ENCODE peak calls at places on chromosomes 6 and 20, in nine cellular contexts. A is GM23338; N is AG04450; D is breast epithelium; J is transverse colon; Z is CD8-positive, alpha-beta T cell; P is cardiac muscle cell; S is tibial nerve; B is upper lobe of right lung. I is an unnamed sample.

GRCh38 chr6:133179483-133179882 is 61.7 kb upstream of the EYA4 start:
- DNase-seq in A (no peak), N (no peak), D (no peak), J (no peak), Z (no peak), P (no peak), S (no peak), B (no peak), I (no peak)

GRCh38 chr6:154638369-154638768 is 94.8 kb upstream of the SCAF8 start:
- DNase-seq in A (no peak), N (no peak), D (no peak), J (no peak), Z (no peak), P (no peak), S (no peak), B (no peak), I (no peak)

GRCh38 chr20:4247898-4248858 is 232.8 kb upstream of the RNF24 start:
- DNase-seq in A (peak), N (no peak), D (no peak), J (no peak), Z (no peak), P (no peak), S (no peak), B (no peak), I (no peak)

GRCh38 chr20:36091561-36092423 is 62.7 kb upstream of the EPB41L1 start:
- DNase-seq in A (peak), N (no peak), D (no peak), J (no peak), Z (no peak), P (no peak), S (no peak), B (no peak), I (no peak)

GRCh38 chr20:38866265-38867061 is 59.8 kb upstream of the FAM83D start:
- DNase-seq in A (no peak), N (no peak), D (no peak), J (no peak), Z (no peak), P (no peak), S (no peak), B (no peak), I (no peak)

GRCh38 chr20:61457725-61458124 is 205.7 kb downstream of the CDH4 start:
- DNase-seq in A (no peak), N (no peak), D (no peak), J (no peak), Z (no peak), P (no peak), S (no peak), B (no peak), I (no peak)

GRCh38 chr20:10115021-10115420 is 80.2 kb downstream of the ANKEF1 start:
- DNase-seq in A (no peak), N (peak), D (no peak), J (no peak), Z (no peak), P (peak), S (no peak), B (no peak), I (no peak)

GRCh38 chr6:155314773-155315515 is 660 bp upstream of the TFB1M start:
- DNase-seq in A (no peak), N (peak), D (no peak), J (peak), Z (no peak), P (peak), S (peak), B (peak), I (peak)

GRCh38 chr6:34922177-34922663 is 33.2 kb downstream of the ANKS1A start:
- DNase-seq in A (no peak), N (peak), D (no peak), J (no peak), Z (no peak), P (peak), S (no peak), B (no peak), I (no peak)

GRCh38 chr20:50163570-50164317 is 10.2 kb upstream of the PEDS1 start:
- DNase-seq in A (no peak), N (no peak), D (no peak), J (no peak), Z (no peak), P (peak), S (peak), B (no peak), I (no peak)

GRCh38 chr6:105646391-105646867 is 243.5 kb upstream of the PREP start:
- DNase-seq in A (no peak), N (no peak), D (no peak), J (no peak), Z (no peak), P (no peak), S (no peak), B (no peak), I (no peak)

GRCh38 chr20:57856658-57857057 is 146.8 kb upstream of the PMEPA1 start:
- DNase-seq in A (no peak), N (no peak), D (no peak), J (no peak), Z (no peak), P (no peak), S (no peak), B (no peak), I (no peak)

GRCh38 chr6:91719414-91719813 is 1132.5 kb upstream of the MAP3K7 start:
- DNase-seq in A (no peak), N (no peak), D (no peak), J (no peak), Z (no peak), P (no peak), S (no peak), B (no peak), I (no peak)

GRCh38 chr6:149921361-149921760 is 1.6 kb downstream of the RAET1G start:
- DNase-seq in A (no peak), N (no peak), D (no peak), J (no peak), Z (no peak), P (no peak), S (no peak), B (peak), I (no peak)

GRCh38 chr6:150898390-150899170 is 33.1 kb downstream of the MTHFD1L start:
- DNase-seq in A (no peak), N (no peak), D (no peak), J (no peak), Z (no peak), P (no peak), S (no peak), B (no peak), I (no peak)

GRCh38 chr6:44292661-44293365 is 20.3 kb downstream of the AARS2 start:
- DNase-seq in A (no peak), N (no peak), D (no peak), J (no peak), Z (no peak), P (no peak), S (no peak), B (no peak), I (no peak)

GRCh38 chr6:37558158-37558557 is 58.5 kb upstream of the CCDC167 start:
- DNase-seq in A (no peak), N (no peak), D (no peak), J (no peak), Z (no peak), P (no peak), S (no peak), B (no peak), I (no peak)

GRCh38 chr6:37559060-37559459 is 59.4 kb upstream of the CCDC167 start:
- DNase-seq in A (no peak), N (no peak), D (no peak), J (no peak), Z (no peak), P (no peak), S (no peak), B (no peak), I (no peak)

GRCh38 chr6:37560737-37561103 is 61.0 kb upstream of the CCDC167 start:
- DNase-seq in A (no peak), N (no peak), D (no peak), J (no peak), Z (no peak), P (no peak), S (no peak), B (no peak), I (no peak)

GRCh38 chr6:37558646-37559045 is 59.0 kb upstream of the CCDC167 start:
- DNase-seq in A (no peak), N (no peak), D (no peak), J (no peak), Z (no peak), P (no peak), S (no peak), B (no peak), I (no peak)

GRCh38 chr6:37559501-37559900 is 59.8 kb upstream of the CCDC167 start:
- DNase-seq in A (no peak), N (no peak), D (no peak), J (no peak), Z (no peak), P (no peak), S (no peak), B (no peak), I (no peak)
- H3K4me3 ChIP-seq in A (no peak), N (no peak), D (no peak), J (no peak), Z (no peak), P (no peak), S (no peak), B (no peak), I (no peak)

GRCh38 chr6:138500045-138500665 is 861 bp upstream of the NHSL1 start:
- DNase-seq in A (no peak), N (no peak), D (no peak), J (no peak), Z (no peak), P (no peak), S (no peak), B (no peak), I (no peak)
- H3K27ac ChIP-seq in A (peak), N (no peak), D (no peak), J (peak), Z (no peak), P (no peak), S (no peak), B (no peak), I (no peak)

GRCh38 chr6:36392621-36393020 is 5.2 kb upstream of the ETV7 start:
- DNase-seq in A (peak), N (no peak), D (no peak), J (no peak), Z (no peak), P (no peak), S (no peak), B (no peak), I (no peak)
- TF ChIP-seq CTCF in A (peak), N (peak), D (no peak), J (no peak), Z (no peak), P (no peak), S (no peak), B (no peak), I (no peak)

GRCh38 chr6:1317302-1317815 is 5.5 kb downstream of the FOXQ1 start:
- DNase-seq in A (no peak), N (no peak), D (no peak), J (no peak), Z (no peak), P (no peak), S (no peak), B (peak), I (no peak)

GRCh38 chr6:1315560-1316386 is 3.9 kb downstream of the FOXQ1 start:
- DNase-seq in A (peak), N (no peak), D (no peak), J (no peak), Z (no peak), P (no peak), S (no peak), B (no peak), I (no peak)

GRCh38 chr6:1318036-1318435 is 6.1 kb downstream of the FOXQ1 start:
- DNase-seq in A (no peak), N (no peak), D (no peak), J (no peak), Z (no peak), P (no peak), S (no peak), B (no peak), I (no peak)

GRCh38 chr6:1315201-1315559 is 3.3 kb downstream of the FOXQ1 start:
- DNase-seq in A (no peak), N (no peak), D (no peak), J (no peak), Z (no peak), P (no peak), S (no peak), B (no peak), I (no peak)

DNA sequence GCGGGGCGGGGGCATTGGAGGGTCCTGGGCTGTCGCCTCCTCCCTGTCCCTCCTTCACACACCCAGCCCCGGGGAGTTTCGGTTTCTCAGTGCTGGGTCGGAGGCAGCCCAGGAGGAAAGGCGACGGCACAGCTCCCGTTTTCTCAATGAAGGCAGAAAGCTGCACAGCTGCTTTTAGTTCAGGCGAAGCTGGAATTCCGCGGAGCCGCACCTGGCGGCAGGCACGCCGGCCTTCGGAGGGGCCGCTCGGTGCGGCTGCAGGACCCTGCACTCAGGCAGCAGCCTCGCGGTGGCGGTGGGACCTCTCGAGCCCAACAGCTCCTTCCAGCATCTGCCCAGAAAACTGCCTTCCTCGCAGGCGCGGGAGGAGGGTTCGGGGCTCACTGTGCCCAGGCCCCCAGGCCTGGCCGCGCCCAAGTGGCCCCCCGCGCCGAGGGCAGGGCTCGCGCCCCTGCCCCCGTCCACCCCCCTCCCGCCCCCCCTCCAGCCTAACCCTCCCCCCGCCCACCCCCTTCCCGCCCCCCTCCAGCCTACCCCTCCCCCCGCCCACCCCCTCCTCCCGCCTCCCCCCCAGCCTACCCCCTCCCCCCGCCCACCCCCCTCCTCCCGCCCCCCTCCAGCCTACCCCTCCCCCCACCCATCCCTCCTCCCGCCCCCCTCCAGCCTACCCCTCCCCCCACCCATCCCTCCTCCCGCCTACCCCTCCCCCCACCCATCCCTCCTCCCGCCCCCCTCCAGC is 4.8 kb downstream of the FOXQ1 start:
- DNase-seq in A (peak), N (no peak), D (no peak), J (no peak), Z (no peak), P (no peak), S (no peak), B (peak), I (peak)
- H3K4me3 ChIP-seq in A (peak), N (peak), D (peak), J (peak), Z (peak), P (peak), S (peak), B (peak), I (peak)

DNA sequence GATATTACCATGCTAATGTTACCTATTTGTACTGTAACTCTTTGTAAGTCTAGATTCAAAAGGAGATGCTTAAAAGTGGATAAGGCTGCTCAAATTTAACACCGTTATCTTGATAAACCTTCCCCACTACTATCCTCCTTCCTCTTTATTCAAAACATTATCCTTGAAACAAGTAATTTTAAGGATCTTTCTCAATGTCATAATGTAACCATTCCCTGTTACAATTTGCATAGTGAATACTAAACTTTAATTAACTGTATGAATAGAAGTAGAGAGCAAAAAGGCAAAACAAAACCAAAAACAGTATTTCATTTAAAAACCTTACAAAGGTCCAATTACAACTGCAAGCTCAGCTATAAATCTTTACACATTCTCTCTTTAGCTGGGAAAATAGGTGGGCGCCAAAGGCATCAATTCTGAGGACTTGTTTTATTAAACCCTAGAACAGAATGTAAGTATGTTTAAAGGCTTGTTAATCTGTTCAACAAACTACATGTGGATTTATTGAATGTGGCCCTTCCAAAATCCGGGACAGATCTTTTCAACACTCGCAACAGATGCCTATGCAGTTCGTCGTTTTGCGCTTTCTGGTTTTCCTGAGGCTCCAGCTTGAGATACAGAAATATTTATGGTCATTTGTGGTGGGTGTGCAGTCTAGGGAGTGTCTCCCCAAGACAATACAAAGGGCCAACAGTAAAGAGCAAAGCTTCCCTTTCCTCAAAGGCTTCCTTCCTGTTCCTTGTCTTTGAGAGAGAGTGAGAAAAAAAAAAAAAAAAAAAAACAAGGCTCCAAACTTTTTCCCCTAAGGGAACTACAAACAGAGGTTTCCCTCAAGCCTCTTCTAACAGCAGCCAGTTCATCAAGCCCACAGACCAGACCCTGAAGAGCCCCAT is 15.1 kb downstream of the KIF13A start:
- DNase-seq in A (no peak), N (no peak), D (no peak), J (no peak), Z (no peak), P (no peak), S (no peak), B (no peak), I (no peak)
- H3K27ac ChIP-seq in A (peak), N (no peak), D (peak), J (peak), Z (no peak), P (peak), S (no peak), B (no peak), I (no peak)

DNA sequence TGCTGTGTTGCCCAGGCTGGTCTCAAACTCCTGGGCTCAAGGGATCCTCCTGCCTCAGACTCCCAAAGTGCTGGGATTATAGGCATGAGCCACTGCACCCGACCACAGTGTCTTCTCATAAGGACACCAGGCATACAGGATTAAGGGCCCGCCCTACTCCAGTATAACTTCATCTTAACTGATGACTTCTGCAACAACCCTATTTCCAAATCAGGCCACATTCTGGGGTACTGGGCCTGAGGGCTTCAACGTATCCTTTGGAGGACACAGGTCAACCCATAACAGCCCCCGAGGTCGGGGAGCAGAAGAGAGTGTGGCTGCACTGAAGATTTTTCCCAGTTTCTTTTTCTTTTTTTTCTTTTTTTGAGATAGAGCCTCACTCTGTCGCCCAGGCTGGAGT is 39.7 kb downstream of the SUN5 start:
- DNase-seq in A (no peak), N (no peak), D (no peak), J (no peak), Z (no peak), P (no peak), S (no peak), B (peak), I (no peak)
- TF ChIP-seq CTCF in A (no peak), N (no peak), D (no peak), J (no peak), Z (no peak), P (no peak), S (no peak), B (no peak), I (no peak)

GRCh38 chr20:6665621-6666345 is 101.7 kb upstream of the BMP2 start:
- DNase-seq in A (no peak), N (no peak), D (no peak), J (no peak), Z (no peak), P (no peak), S (no peak), B (no peak), I (no peak)
- H3K4me3 ChIP-seq in A (no peak), N (no peak), D (no peak), J (no peak), Z (no peak), P (no peak), S (no peak), B (no peak), I (no peak)

GRCh38 chr6:5081182-5081581 is 4.0 kb upstream of the PPP1R3G start:
- DNase-seq in A (no peak), N (no peak), D (no peak), J (no peak), Z (no peak), P (no peak), S (no peak), B (no peak), I (no peak)
- H3K27ac ChIP-seq in A (no peak), N (no peak), D (no peak), J (no peak), Z (no peak), P (no peak), S (no peak), B (no peak), I (no peak)

GRCh38 chr6:81857812-81858211 is 105.3 kb upstream of the TENT5A start:
- DNase-seq in A (no peak), N (no peak), D (no peak), J (no peak), Z (no peak), P (no peak), S (no peak), B (no peak), I (no peak)
- TF ChIP-seq CTCF in A (no peak), N (no peak), D (no peak), J (no peak), Z (no peak), P (no peak), S (no peak), B (no peak), I (no peak)